ENCODE peak calls at places on chromosomes 2 and 18, in ten cellular contexts. G is CD4-positive, CD25-positive, alpha-beta regulatory T cell; O is cardiac septum; D is left kidney; H is memory B cell; V is cerebellum; B is midbrain; L is MG63; C is Calu3; M is posterior cingulate gyrus. F is an unnamed sample.

GRCh38 chr18:13369353-13369752 is 150.8 kb downstream of the LDLRAD4 start:
- DNase-seq in M (peak; percentile 81), B (no peak), D (no peak), V (no peak), L (no peak), G (no peak), C (no peak), H (no peak), O (peak; percentile 44), F (no peak)

GRCh38 chr2:204900910-204901309 is 355.6 kb downstream of the PARD3B start:
- DNase-seq in L (peak; percentile 4), H (no peak), M (no peak), G (no peak), B (no peak), O (no peak), D (no peak), V (no peak), C (peak; percentile 63), F (peak; percentile 74)

GRCh38 chr2:156649596-156649995 is 213.4 kb downstream of the GPD2 start:
- DNase-seq in G (no peak), H (no peak), C (no peak), B (no peak), V (peak; percentile 58), L (peak; percentile 85), O (peak; percentile 84), D (no peak), M (no peak), F (no peak)

GRCh38 chr2:44940053-44940494 is 1.4 kb upstream of the SIX3 start:
- DNase-seq in M (no peak), D (no peak), V (no peak), H (no peak), L (no peak), G (no peak), C (no peak), B (no peak), O (no peak), F (no peak)

GRCh38 chr2:21034972-21035279 is 8.9 kb downstream of the APOB start:
- DNase-seq in V (no peak), H (no peak), G (no peak), M (no peak), O (no peak), C (no peak), D (no peak), B (no peak), L (no peak), F (no peak)

GRCh38 chr2:172465417-172466334 is 38.3 kb downstream of the ITGA6 start:
- DNase-seq in G (peak; percentile 88), L (peak; percentile 57), B (peak; percentile 80), C (peak; percentile 74), H (peak; percentile 67), D (peak; percentile 81), M (peak; percentile 88), O (no peak), V (peak; percentile 67), F (peak; percentile 80)

GRCh38 chr2:208366215-208367132 is 40.1 kb upstream of the PTH2R start:
- DNase-seq in C (no peak), D (no peak), M (no peak), O (no peak), V (no peak), H (peak; percentile 33), G (no peak), B (no peak), L (no peak), F (no peak)

GRCh38 chr2:207054521-207054920 is 111.2 kb downstream of the KLF7 start:
- DNase-seq in L (no peak), G (no peak), B (no peak), D (no peak), O (no peak), V (no peak), H (no peak), C (no peak), M (no peak), F (no peak)

GRCh38 chr2:219003267-219003634 is 10.0 kb upstream of the CRYBA2 start:
- DNase-seq in L (no peak), B (no peak), D (no peak), C (no peak), M (no peak), G (no peak), V (no peak), H (no peak), O (no peak), F (peak; percentile 26)

GRCh38 chr2:128503358-128504241 is 184.9 kb upstream of the HS6ST1 start:
- DNase-seq in O (no peak), M (no peak), G (no peak), D (peak; percentile 63), H (no peak), V (no peak), B (no peak), L (no peak), C (no peak), F (no peak)

GRCh38 chr2:20747317-20747716 is 75.6 kb downstream of the LDAH start:
- DNase-seq in M (no peak), H (no peak), C (no peak), L (no peak), V (no peak), O (no peak), B (no peak), D (no peak), G (no peak), F (no peak)

GRCh38 chr2:122843503-122843902 is 1088.1 kb downstream of the TSN start:
- DNase-seq in B (no peak), V (no peak), D (peak; percentile 8), M (no peak), H (no peak), O (no peak), C (no peak), G (no peak), L (no peak), F (no peak)

GRCh38 chr2:172084484-172084733 is 898 bp upstream of the DLX1 start:
- DNase-seq in O (no peak), B (no peak), D (no peak), M (peak; percentile 91), C (no peak), H (no peak), V (no peak), G (no peak), L (peak; percentile 86), F (peak; percentile 82)

GRCh38 chr2:64975232-64975791 is 13.9 kb upstream of the SLC1A4 start:
- DNase-seq in V (peak; percentile 75), H (no peak), C (no peak), O (peak; percentile 87), G (no peak), L (peak; percentile 89), B (no peak), D (peak; percentile 42), M (peak; percentile 88), F (no peak)

GRCh38 chr2:239804161-239805042 is 220.7 kb downstream of the NDUFA10 start:
- DNase-seq in O (peak; percentile 70), M (peak; percentile 76), L (no peak), V (no peak), C (no peak), D (no peak), G (no peak), B (no peak), H (no peak), F (no peak)

GRCh38 chr2:216490061-216490460 is 8.6 kb upstream of the RPL37A start:
- DNase-seq in H (no peak), G (no peak), O (no peak), V (no peak), M (no peak), L (no peak), D (no peak), B (no peak), C (no peak), F (no peak)

GRCh38 chr2:84959045-84959493 is 11.9 kb upstream of the KCMF1 start:
- DNase-seq in O (no peak), D (no peak), B (no peak), H (no peak), G (no peak), V (no peak), C (no peak), M (no peak), L (peak; percentile 54), F (peak; percentile 53)

GRCh38 chr18:58993260-58993659 is 128.6 kb downstream of the ZNF532 start:
- DNase-seq in L (no peak), B (no peak), D (no peak), C (no peak), O (no peak), V (peak; percentile 50), M (no peak), G (no peak), H (no peak), F (no peak)

GRCh38 chr2:45014016-45014702 is 4.9 kb upstream of the SIX2 start:
- DNase-seq in D (peak; percentile 95), L (peak; percentile 66), G (peak; percentile 41), V (no peak), C (no peak), B (peak; percentile 14), H (no peak), O (no peak), M (no peak), F (peak; percentile 71)

GRCh38 chr18:57792741-57793629 is 10.1 kb downstream of the ATP8B1 start:
- DNase-seq in D (no peak), H (no peak), B (no peak), M (no peak), O (peak; percentile 71), G (no peak), C (no peak), V (no peak), L (peak; percentile 18), F (peak; percentile 51)

GRCh38 chr18:57230861-57231260 is 84.0 kb downstream of the BOD1L2 start:
- DNase-seq in B (no peak), H (no peak), M (no peak), G (no peak), V (no peak), O (no peak), D (no peak), L (no peak), C (no peak), F (peak; percentile 56)

GRCh38 chr2:16216555-16216938 is 276.2 kb downstream of the MYCN start:
- DNase-seq in D (no peak), B (no peak), L (no peak), C (no peak), O (no peak), H (no peak), V (no peak), G (no peak), M (no peak), F (no peak)

GRCh38 chr2:96143848-96144480 is 1.3 kb downstream of the DUSP2 start:
- DNase-seq in G (peak; percentile 64), H (peak; percentile 14), B (no peak), D (peak; percentile 61), L (no peak), C (peak; percentile 56), M (peak; percentile 92), V (peak; percentile 42), O (peak; percentile 53), F (peak; percentile 50)

GRCh38 chr2:65033178-65033577 is 23.0 kb upstream of the CEP68 start:
- DNase-seq in G (no peak), C (peak; percentile 14), L (no peak), O (no peak), B (no peak), D (peak; percentile 32), H (no peak), V (no peak), M (no peak), F (peak; percentile 10)

GRCh38 chr2:65489269-65489668 is 56.9 kb upstream of the SPRED2 start:
- DNase-seq in V (no peak), L (no peak), H (no peak), M (no peak), B (no peak), D (peak; percentile 40), G (no peak), O (no peak), C (no peak), F (peak; percentile 38)

GRCh38 chr2:239943991-239944441 is 81.1 kb downstream of the NDUFA10 start:
- DNase-seq in V (no peak), H (no peak), B (no peak), C (no peak), O (peak; percentile 58), M (peak; percentile 76), G (no peak), D (no peak), L (peak; percentile 37), F (no peak)

GRCh38 chr2:60334610-60335009 is 218.8 kb downstream of the BCL11A start:
- DNase-seq in G (no peak), B (no peak), V (no peak), L (no peak), C (no peak), D (no peak), O (no peak), M (no peak), H (no peak), F (no peak)

GRCh38 chr18:58276640-58277456 is 232.8 kb downstream of the NEDD4L start:
- DNase-seq in H (no peak), M (no peak), C (no peak), D (no peak), G (no peak), O (no peak), L (no peak), V (peak; percentile 26), B (no peak), F (peak; percentile 71)